ENCODE peak calls at places on chromosome 16, in six cellular contexts. B, K, Y, W, H and O are unnamed samples.

GRCh38 chr16:11145173-11145820 is 110.7 kb downstream of the SOCS1 start:
- DNase-seq in B (no peak), K (no peak), Y (peak), W (peak), H (no peak), O (no peak)

GRCh38 chr16:67528870-67529638 is 425 bp downstream of the RIPOR1 start:
- DNase-seq in B (peak), K (no peak), Y (peak), W (peak), H (no peak), O (peak)

GRCh38 chr16:57600048-57600835 is 28.2 kb upstream of the ADGRG1 start:
- DNase-seq in B (peak), K (no peak), Y (peak), W (no peak), H (no peak), O (peak)

GRCh38 chr16:56233795-56234566 is 42.7 kb downstream of the GNAO1 start:
- DNase-seq in B (no peak), K (no peak), Y (no peak), W (no peak), H (no peak), O (no peak)

GRCh38 chr16:77943770-77944169 is 78.6 kb upstream of the CLEC3A start:
- DNase-seq in B (no peak), K (no peak), Y (no peak), W (no peak), H (no peak), O (no peak)

GRCh38 chr16:79211581-79211980 is 389.0 kb downstream of the MAF start:
- DNase-seq in B (no peak), K (no peak), Y (no peak), W (no peak), H (no peak), O (no peak)

GRCh38 chr16:11844499-11844898 is 6.8 kb downstream of the RSL1D1 start:
- DNase-seq in B (no peak), K (no peak), Y (no peak), W (no peak), H (no peak), O (no peak)

GRCh38 chr16:67943619-67944503 is at the start of gene LCAT:
- DNase-seq in B (no peak), K (no peak), Y (no peak), W (peak), H (no peak), O (no peak)

GRCh38 chr16:47519996-47520679 is 59.0 kb downstream of the PHKB start:
- DNase-seq in B (no peak), K (no peak), Y (no peak), W (no peak), H (no peak), O (no peak)

GRCh38 chr16:57329718-57330327 is 28.8 kb upstream of the CCL22 start:
- DNase-seq in B (no peak), K (no peak), Y (no peak), W (no peak), H (no peak), O (no peak)

GRCh38 chr16:10922328-10923145 is 19.7 kb downstream of the DEXI start:
- DNase-seq in B (no peak), K (no peak), Y (peak), W (peak), H (no peak), O (no peak)

GRCh38 chr16:89936034-89936433 is 12.5 kb upstream of the DEF8 start:
- DNase-seq in B (no peak), K (no peak), Y (no peak), W (no peak), H (no peak), O (no peak)

GRCh38 chr16:28984619-28985135 is at the start of gene LAT:
- DNase-seq in B (no peak), K (no peak), Y (no peak), W (no peak), H (no peak), O (peak)

GRCh38 chr16:47018223-47018891 is 44.9 kb upstream of the DNAJA2 start:
- DNase-seq in B (peak), K (no peak), Y (no peak), W (peak), H (no peak), O (peak)

GRCh38 chr16:83882118-83882879 is 16.6 kb upstream of the MLYCD start:
- DNase-seq in B (no peak), K (no peak), Y (no peak), W (no peak), H (no peak), O (no peak)

GRCh38 chr16:84795338-84796053 is 24.3 kb upstream of the CRISPLD2 start:
- DNase-seq in B (no peak), K (no peak), Y (peak), W (peak), H (peak), O (no peak)

GRCh38 chr16:64957246-64957645 is 164.6 kb downstream of the CDH11 start:
- DNase-seq in B (no peak), K (no peak), Y (no peak), W (peak), H (no peak), O (no peak)

GRCh38 chr16:50841081-50841886 is 99.4 kb downstream of the CYLD start:
- DNase-seq in B (no peak), K (no peak), Y (no peak), W (peak), H (no peak), O (no peak)

GRCh38 chr16:20617271-20617670 is 41.1 kb upstream of the ACSM2B start:
- DNase-seq in B (no peak), K (no peak), Y (no peak), W (no peak), H (no peak), O (no peak)

GRCh38 chr16:57614546-57615343 is 13.7 kb upstream of the ADGRG1 start:
- DNase-seq in B (no peak), K (no peak), Y (no peak), W (no peak), H (no peak), O (no peak)

GRCh38 chr16:49780436-49780835 is 75.5 kb downstream of the ZNF423 start:
- DNase-seq in B (no peak), K (no peak), Y (no peak), W (no peak), H (no peak), O (no peak)

GRCh38 chr16:75695708-75696107 is 5.6 kb downstream of the DUXB start:
- DNase-seq in B (no peak), K (no peak), Y (no peak), W (no peak), H (no peak), O (peak)

GRCh38 chr16:46649571-46649970 is 28.4 kb upstream of the SHCBP1 start:
- DNase-seq in B (no peak), K (no peak), Y (no peak), W (peak), H (no peak), O (no peak)

DNA sequence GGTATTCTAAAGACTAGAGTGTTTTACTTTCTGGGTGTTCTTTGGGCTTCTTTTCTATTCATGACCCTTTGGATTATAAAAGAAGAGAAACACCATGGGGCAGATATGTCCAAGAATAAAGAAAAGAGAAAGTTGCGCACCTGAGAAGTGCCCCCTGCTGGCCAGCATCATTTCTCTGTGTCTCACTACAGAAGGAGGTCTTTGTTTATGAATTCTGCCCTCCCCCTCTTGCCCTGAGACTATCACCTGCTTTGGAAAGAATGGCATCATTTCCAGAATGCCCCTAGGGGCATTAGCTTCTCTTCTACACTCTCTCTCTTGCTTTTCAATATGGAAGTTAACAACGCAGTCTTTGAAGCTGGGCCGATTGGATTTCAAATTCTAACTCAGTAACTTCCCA is 45.0 kb downstream of the CDH13 start:
- DNase-seq in B (no peak), K (no peak), Y (no peak), W (no peak), H (no peak), O (no peak)
- TF ChIP-seq CTCF in B (peak), K (peak), Y (peak), W (no peak), H (peak), O (peak)

GRCh38 chr16:71367243-71367976 is 8.9 kb downstream of the CALB2 start:
- DNase-seq in B (peak), K (no peak), Y (peak), W (peak), H (no peak), O (peak)
- TF ChIP-seq CTCF in B (peak), K (peak), Y (peak), W (peak), H (peak), O (peak)

DNA sequence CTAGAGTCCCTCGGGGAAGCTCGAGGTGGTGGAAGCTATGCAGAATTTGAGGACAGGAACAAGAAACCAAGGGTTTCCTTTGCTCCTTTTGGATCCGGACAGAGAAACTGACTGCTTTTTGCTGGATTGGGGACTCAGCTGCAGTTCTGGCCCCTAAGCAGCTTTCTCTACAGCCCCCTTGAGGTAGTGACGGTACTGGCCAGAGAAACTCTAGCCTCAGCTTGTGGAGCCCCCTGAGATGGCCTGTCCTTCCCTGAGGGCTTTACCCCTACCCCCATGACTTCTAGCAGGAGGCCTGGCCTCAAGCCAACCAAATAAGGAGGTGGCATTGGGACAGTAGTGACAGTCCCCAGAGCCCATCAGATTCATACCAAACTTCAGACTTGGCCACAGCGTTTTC is 118.1 kb downstream of the IRX5 start:
- DNase-seq in B (no peak), K (no peak), Y (no peak), W (no peak), H (no peak), O (no peak)
- TF ChIP-seq CTCF in B (peak), K (no peak), Y (no peak), W (no peak), H (no peak), O (no peak)

GRCh38 chr16:2520097-2520783 is at the start of gene AMDHD2:
- DNase-seq in B (peak), K (no peak), Y (peak), W (peak), H (peak), O (peak)

GRCh38 chr16:2518823-2519710 is 1.1 kb upstream of the AMDHD2 start:
- DNase-seq in B (no peak), K (no peak), Y (no peak), W (no peak), H (no peak), O (no peak)

GRCh38 chr16:2520784-2521577 is 810 bp downstream of the AMDHD2 start:
- DNase-seq in B (peak), K (no peak), Y (no peak), W (no peak), H (no peak), O (peak)

GRCh38 chr16:2517954-2518605 is 2.1 kb upstream of the AMDHD2 start:
- DNase-seq in B (no peak), K (no peak), Y (no peak), W (no peak), H (no peak), O (no peak)

DNA sequence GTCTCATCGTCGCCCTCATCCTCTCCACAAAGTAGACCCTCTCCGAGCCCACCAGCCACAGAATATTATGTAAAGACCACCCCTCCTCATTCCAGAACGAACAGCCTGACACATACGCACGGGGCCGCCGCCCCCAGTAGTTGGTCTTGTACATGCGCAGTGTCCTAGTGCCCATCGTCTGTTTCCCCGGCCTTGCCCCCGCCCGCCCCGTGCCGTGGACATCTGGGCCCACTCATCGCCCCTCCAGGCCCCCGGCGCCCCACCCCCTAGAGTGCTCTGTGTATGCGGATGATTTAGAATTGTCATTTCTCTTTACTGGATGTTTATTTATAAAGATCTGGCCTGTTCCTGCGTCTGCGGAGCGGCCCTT is 475 bp upstream of the AMDHD2 start:
- DNase-seq in B (no peak), K (no peak), Y (no peak), W (no peak), H (no peak), O (no peak)
- TF ChIP-seq CTCF in B (no peak), K (no peak), Y (no peak), W (no peak), H (no peak), O (no peak)

DNA sequence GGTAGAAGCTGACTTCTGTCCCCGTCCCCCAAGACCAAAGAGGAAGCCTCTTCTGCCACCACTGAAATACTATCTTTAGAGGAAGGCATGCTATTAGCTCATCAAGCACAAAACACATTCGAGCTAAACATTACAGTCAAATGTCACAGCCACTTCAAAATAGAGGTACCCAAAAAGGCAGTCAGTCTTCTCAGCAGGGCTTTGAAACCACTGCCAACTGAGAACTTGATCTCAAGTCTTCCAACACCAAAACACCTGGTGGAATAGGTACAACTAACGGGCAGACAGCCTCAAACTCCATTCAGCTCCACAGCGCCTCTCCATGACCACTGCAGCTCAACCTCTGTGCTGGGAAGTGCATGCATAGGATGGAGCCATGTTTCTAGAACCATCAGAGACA is 36.0 kb downstream of the ZFHX3 start:
- DNase-seq in B (no peak), K (no peak), Y (no peak), W (no peak), H (no peak), O (no peak)
- TF ChIP-seq CTCF in B (no peak), K (no peak), Y (no peak), W (no peak), H (no peak), O (no peak)

GRCh38 chr16:87044829-87045228 is 272.4 kb downstream of the C16orf95 start:
- DNase-seq in B (no peak), K (no peak), Y (no peak), W (no peak), H (no peak), O (no peak)

GRCh38 chr16:87046235-87046634 is 271.0 kb downstream of the C16orf95 start:
- DNase-seq in B (no peak), K (no peak), Y (no peak), W (no peak), H (no peak), O (no peak)

GRCh38 chr16:87044031-87044380 is 273.2 kb downstream of the C16orf95 start:
- DNase-seq in B (no peak), K (no peak), Y (no peak), W (peak), H (no peak), O (no peak)

GRCh38 chr16:87047221-87048037 is 269.8 kb downstream of the C16orf95 start:
- DNase-seq in B (no peak), K (no peak), Y (no peak), W (peak), H (no peak), O (no peak)

DNA sequence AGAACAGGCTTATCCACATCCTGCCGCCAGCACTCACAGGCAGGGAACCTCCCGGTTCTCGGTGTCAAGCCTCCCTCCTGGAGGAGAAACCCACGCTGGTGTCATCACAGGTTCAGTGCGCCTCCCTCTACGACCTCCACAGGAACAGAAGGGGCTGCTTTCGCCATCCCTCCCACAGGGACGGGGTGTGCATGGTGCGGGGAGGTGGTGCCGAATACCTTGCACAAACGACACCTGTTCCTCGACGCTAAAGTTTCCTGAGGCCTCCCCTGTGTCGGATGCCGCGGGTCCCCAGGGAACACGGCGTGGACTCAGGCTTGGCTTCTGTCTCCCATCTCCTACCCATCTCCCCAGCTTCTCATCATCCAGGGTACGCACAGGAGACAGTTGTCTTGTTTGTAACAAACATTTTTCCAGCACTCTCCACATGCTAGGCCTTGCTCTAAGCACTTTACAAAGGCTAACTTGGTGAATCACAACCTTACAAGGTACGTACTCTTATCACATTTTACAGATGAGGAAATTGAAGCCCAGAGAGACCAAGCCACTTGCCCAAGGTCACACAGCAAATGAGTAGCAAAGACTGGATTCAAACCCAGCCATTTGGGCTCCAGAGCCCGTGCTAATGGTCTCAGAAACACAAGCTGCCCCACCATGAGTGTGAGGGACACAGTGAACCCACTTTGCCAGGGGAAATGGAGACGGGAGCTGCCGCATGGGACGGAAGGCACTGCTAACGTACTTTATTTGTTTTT is 271.6 kb downstream of the C16orf95 start:
- DNase-seq in B (no peak), K (no peak), Y (no peak), W (no peak), H (no peak), O (no peak)
- TF ChIP-seq CTCF in B (no peak), K (no peak), Y (no peak), W (no peak), H (no peak), O (no peak)